ENCODE peak calls at places on chromosome 6, in four cellular contexts. One of them, this sample, is unnamed.

GRCh38 chr6:49912193-49912592 is 45.9 kb upstream of the CRISP1 start:
- DNase-seq in GM12878: no peak
- DNase-seq in HepG2: no peak
- DNase-seq in HEK293T: no peak
- DNase-seq in this sample: no peak

GRCh38 chr6:25590986-25591385 is 61.0 kb upstream of the SCGN start:
- DNase-seq in HEK293T: no peak
- DNase-seq in HepG2: no peak
- DNase-seq in GM12878: no peak
- DNase-seq in this sample: no peak

GRCh38 chr6:154458565-154459475 is 51.7 kb downstream of the CNKSR3 start:
- DNase-seq in HEK293T: no peak
- DNase-seq in HepG2: no peak
- DNase-seq in GM12878: no peak
- DNase-seq in this sample: no peak

GRCh38 chr6:54019860-54020259 is 91.4 kb upstream of the MLIP start:
- DNase-seq in HepG2: no peak
- DNase-seq in HEK293T: no peak
- DNase-seq in GM12878: no peak
- DNase-seq in this sample: no peak

GRCh38 chr6:138242987-138243592 is 24.8 kb upstream of the PBOV1 start:
- DNase-seq in GM12878: no peak
- DNase-seq in HEK293T: no peak
- DNase-seq in HepG2: no peak
- DNase-seq in this sample: no peak

GRCh38 chr6:14634072-14634471 is 516.5 kb downstream of the CD83 start:
- DNase-seq in HepG2: no peak
- DNase-seq in HEK293T: no peak
- DNase-seq in GM12878: no peak
- DNase-seq in this sample: no peak

GRCh38 chr6:5490495-5491069 is 229.3 kb downstream of the FARS2 start:
- DNase-seq in GM12878: no peak
- DNase-seq in HepG2: no peak
- DNase-seq in HEK293T: no peak
- DNase-seq in this sample: no peak

GRCh38 chr6:159633196-159633595 is 59.8 kb downstream of the SOD2 start:
- DNase-seq in HepG2: peak; percentile 39
- DNase-seq in GM12878: no peak
- DNase-seq in HEK293T: peak; percentile 50
- DNase-seq in this sample: peak; percentile 55

GRCh38 chr6:45026003-45026516 is 302.1 kb upstream of the RUNX2 start:
- DNase-seq in HepG2: peak; percentile 54
- DNase-seq in GM12878: no peak
- DNase-seq in HEK293T: no peak
- DNase-seq in this sample: no peak

GRCh38 chr6:161021543-161021942 is 30.0 kb downstream of the MAP3K4 start:
- DNase-seq in GM12878: no peak
- DNase-seq in HepG2: no peak
- DNase-seq in HEK293T: no peak
- DNase-seq in this sample: no peak

GRCh38 chr6:15299430-15300131 is 53.7 kb downstream of the JARID2 start:
- DNase-seq in GM12878: peak; percentile 90
- DNase-seq in HEK293T: no peak
- DNase-seq in HepG2: peak; percentile 60
- DNase-seq in this sample: peak; percentile 91

GRCh38 chr6:113381957-113382356 is 475.2 kb upstream of the MARCKS start:
- DNase-seq in GM12878: peak; percentile 55
- DNase-seq in HEK293T: no peak
- DNase-seq in HepG2: no peak
- DNase-seq in this sample: no peak

GRCh38 chr6:11205721-11206120 is 26.7 kb downstream of the NEDD9 start:
- DNase-seq in GM12878: no peak
- DNase-seq in HEK293T: no peak
- DNase-seq in HepG2: no peak
- DNase-seq in this sample: no peak

GRCh38 chr6:126650931-126651330 is 311.0 kb downstream of the CENPW start:
- DNase-seq in HepG2: no peak
- DNase-seq in GM12878: no peak
- DNase-seq in HEK293T: no peak
- DNase-seq in this sample: no peak

GRCh38 chr6:499617-500016 is 108.1 kb downstream of the IRF4 start:
- DNase-seq in HEK293T: no peak
- DNase-seq in HepG2: no peak
- DNase-seq in GM12878: no peak
- DNase-seq in this sample: no peak

GRCh38 chr6:71510057-71510713 is 221.6 kb downstream of the OGFRL1 start:
- DNase-seq in HepG2: peak; percentile 9
- DNase-seq in HEK293T: peak; percentile 40
- DNase-seq in GM12878: no peak
- DNase-seq in this sample: no peak

GRCh38 chr6:4030672-4031071 is 48.3 kb downstream of the FAM217A start:
- DNase-seq in HEK293T: no peak
- DNase-seq in GM12878: no peak
- DNase-seq in HepG2: no peak
- DNase-seq in this sample: no peak

GRCh38 chr6:81328700-81329099 is 423.8 kb downstream of the TENT5A start:
- DNase-seq in HepG2: no peak
- DNase-seq in HEK293T: no peak
- DNase-seq in GM12878: no peak
- DNase-seq in this sample: no peak

GRCh38 chr6:130183271-130184222 is 39.2 kb downstream of the SAMD3 start:
- DNase-seq in HepG2: no peak
- DNase-seq in HEK293T: no peak
- DNase-seq in GM12878: no peak
- DNase-seq in this sample: no peak
- TF ChIP-seq TARDBP in HepG2: no peak
- TF ChIP-seq TARDBP in HEK293T: no peak
- TF ChIP-seq TARDBP in GM12878: no peak
- TF ChIP-seq TARDBP in this sample: no peak

DNA sequence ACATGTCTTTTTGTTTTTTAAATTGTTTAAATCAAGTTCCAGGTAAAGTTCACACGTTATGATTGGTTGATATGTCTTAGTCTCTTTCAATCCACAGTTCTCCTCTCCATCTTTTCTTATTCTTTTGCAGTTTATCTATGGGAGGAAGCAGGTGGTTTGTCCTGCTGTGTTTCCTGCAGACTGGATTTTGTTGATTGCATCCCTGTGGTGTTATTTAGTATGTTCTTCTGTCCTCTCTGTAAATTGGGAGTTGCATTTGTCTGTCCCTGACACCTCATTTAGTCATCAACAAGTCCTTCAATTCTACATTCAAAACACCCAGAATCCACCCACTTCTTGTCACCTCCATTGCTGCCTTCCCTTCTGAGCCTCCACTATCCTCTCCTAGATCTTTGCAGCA is 8.1 kb downstream of the PACSIN1 start:
- DNase-seq in HepG2: no peak
- DNase-seq in HEK293T: no peak
- DNase-seq in GM12878: no peak
- DNase-seq in this sample: no peak
- TF ChIP-seq TARDBP in HepG2: no peak
- TF ChIP-seq TARDBP in HEK293T: no peak
- TF ChIP-seq TARDBP in GM12878: no peak
- TF ChIP-seq TARDBP in this sample: no peak

DNA sequence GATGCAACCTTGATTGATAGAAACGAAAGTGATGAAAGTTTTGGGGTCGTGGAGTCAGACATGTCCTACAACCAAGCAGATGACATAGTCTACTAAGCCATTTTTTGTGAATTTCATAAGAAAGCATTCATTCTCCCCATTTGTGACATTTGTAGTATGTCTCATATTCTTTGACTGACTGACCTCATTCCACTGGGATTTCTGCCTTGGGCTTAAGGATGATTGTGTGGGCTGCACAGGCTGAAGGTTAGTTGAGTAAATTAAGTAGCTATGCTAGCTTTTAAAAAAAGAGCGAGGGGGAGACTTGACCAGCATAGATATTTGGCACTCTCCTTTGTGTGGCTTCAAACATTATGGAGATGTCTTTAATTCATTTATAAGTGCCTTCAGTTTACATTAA is 28.9 kb downstream of the STMND1 start:
- DNase-seq in HepG2: no peak
- DNase-seq in HEK293T: no peak
- DNase-seq in GM12878: no peak
- DNase-seq in this sample: no peak
- TF ChIP-seq TARDBP in HepG2: no peak
- TF ChIP-seq TARDBP in HEK293T: no peak
- TF ChIP-seq TARDBP in GM12878: no peak
- TF ChIP-seq TARDBP in this sample: no peak

GRCh38 chr6:103036846-103037245 is 1643.3 kb downstream of the GRIK2 start:
- DNase-seq in HepG2: no peak
- DNase-seq in HEK293T: no peak
- DNase-seq in GM12878: no peak
- DNase-seq in this sample: no peak
- TF ChIP-seq TARDBP in HepG2: no peak
- TF ChIP-seq TARDBP in HEK293T: no peak
- TF ChIP-seq TARDBP in GM12878: no peak
- TF ChIP-seq TARDBP in this sample: no peak

GRCh38 chr6:36703081-36703606 is 5.5 kb downstream of the RAB44 start:
- DNase-seq in HEK293T: no peak
- DNase-seq in GM12878: no peak
- DNase-seq in HepG2: no peak
- DNase-seq in this sample: no peak

GRCh38 chr6:36700071-36700811 is 2.6 kb downstream of the RAB44 start:
- DNase-seq in HEK293T: no peak
- DNase-seq in GM12878: no peak
- DNase-seq in HepG2: no peak
- DNase-seq in this sample: no peak

GRCh38 chr6:36700812-36701211 is 3.2 kb downstream of the RAB44 start:
- DNase-seq in GM12878: no peak
- DNase-seq in HepG2: no peak
- DNase-seq in HEK293T: no peak
- DNase-seq in this sample: no peak

GRCh38 chr6:36702656-36703055 is 5.0 kb downstream of the RAB44 start:
- DNase-seq in GM12878: no peak
- DNase-seq in HepG2: no peak
- DNase-seq in HEK293T: no peak
- DNase-seq in this sample: no peak

DNA sequence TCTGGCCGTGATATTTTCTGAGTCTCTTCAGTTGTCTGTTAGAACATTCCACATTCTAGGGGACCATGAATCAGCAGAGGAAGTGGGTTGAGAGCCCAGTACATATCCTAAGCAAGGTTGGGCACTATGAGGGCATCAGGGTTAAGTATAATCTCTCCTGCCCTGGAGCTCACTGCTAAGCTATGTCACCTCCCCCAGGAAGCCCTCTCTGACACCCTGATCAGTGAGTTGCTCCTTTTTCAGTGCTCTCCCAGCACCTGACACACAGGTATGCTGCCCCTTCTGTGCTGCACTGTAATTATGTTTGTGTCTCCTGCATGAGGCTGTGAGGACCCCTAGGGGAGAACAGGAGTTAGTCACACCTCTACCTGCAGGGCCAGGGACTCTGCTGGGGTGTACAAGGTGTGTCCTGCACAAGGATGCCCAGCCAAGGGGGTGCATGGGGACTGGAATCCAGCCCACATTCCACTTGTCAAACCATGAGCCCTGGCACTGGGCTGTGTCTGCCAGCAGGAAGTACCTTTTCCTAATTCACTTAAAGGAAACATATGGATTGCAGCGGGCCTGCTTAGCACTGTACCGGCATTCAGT is 3.9 kb downstream of the RAB44 start:
- DNase-seq in HEK293T: no peak
- DNase-seq in HepG2: peak; percentile 52
- DNase-seq in GM12878: no peak
- DNase-seq in this sample: peak; percentile 37
- TF ChIP-seq TARDBP in HEK293T: no peak
- TF ChIP-seq TARDBP in HepG2: no peak
- TF ChIP-seq TARDBP in GM12878: no peak
- TF ChIP-seq TARDBP in this sample: no peak

DNA sequence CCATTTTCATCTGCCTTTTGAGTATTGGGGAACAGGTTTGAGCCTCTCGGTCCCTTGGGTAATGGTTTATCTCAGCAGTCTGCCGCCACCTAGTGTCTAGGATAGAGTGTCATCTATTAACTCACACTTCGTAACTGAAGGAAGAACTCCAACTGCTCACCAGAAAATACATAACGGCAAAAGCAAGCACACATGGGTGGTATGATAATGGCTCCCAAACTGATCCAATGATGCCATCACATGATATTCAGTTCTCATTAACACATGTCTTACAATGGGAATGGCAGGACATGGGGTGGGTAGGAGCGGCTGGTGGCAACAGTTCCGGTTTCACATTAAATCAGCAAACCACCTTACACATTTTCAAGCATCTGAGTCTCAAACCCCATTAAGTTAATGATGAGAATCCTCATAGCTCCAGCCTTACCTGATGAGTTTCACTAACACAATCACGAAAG is 110.7 kb upstream of the PHACTR1 start:
- DNase-seq in GM12878: peak; percentile 90
- DNase-seq in HEK293T: peak; percentile 51
- DNase-seq in HepG2: peak; percentile 72
- DNase-seq in this sample: peak; percentile 47
- TF ChIP-seq TARDBP in GM12878: no peak
- TF ChIP-seq TARDBP in HEK293T: no peak
- TF ChIP-seq TARDBP in HepG2: no peak
- TF ChIP-seq TARDBP in this sample: no peak

GRCh38 chr6:35468181-35468979 is at the start of gene RPL10A:
- DNase-seq in GM12878: peak; percentile 94
- DNase-seq in HepG2: peak; percentile 98
- DNase-seq in HEK293T: peak; percentile 97
- DNase-seq in this sample: peak; percentile 97
- TF ChIP-seq TARDBP in GM12878: no peak
- TF ChIP-seq TARDBP in HepG2: peak; percentile 97
- TF ChIP-seq TARDBP in HEK293T: peak; percentile 21
- TF ChIP-seq TARDBP in this sample: peak; percentile 45